ENCODE peak calls at places on chromosomes 1 and 21, in eight cellular contexts. R is aorta, E is lower leg skin, A is ascending aorta, Q is bronchial epithelial cell, L is GM12865, P is heart left ventricle, G is adipocyte. K is an unnamed sample.

GRCh38 chr1:28437260-28437923 is 67.9 kb downstream of the PHACTR4 start:
- DNase-seq in R (peak), E (no peak), A (peak), Q (peak), L (no peak), P (peak), G (peak), K (peak)

GRCh38 chr1:114338491-114338890 is 172.5 kb downstream of the TRIM33 start:
- DNase-seq in R (no peak), E (no peak), A (no peak), Q (no peak), L (no peak), P (no peak), G (no peak), K (no peak)

GRCh38 chr1:225427249-225428065 is at the start of gene LBR:
- DNase-seq in R (no peak), E (peak), A (peak), Q (no peak), L (peak), P (no peak), G (peak), K (no peak)

GRCh38 chr1:156104065-156104810 is 10.3 kb upstream of the LMNA start:
- DNase-seq in R (peak), E (peak), A (peak), Q (peak), L (peak), P (peak), G (peak), K (peak)

GRCh38 chr1:185360714-185361113 is 43.7 kb upstream of the IVNS1ABP start:
- DNase-seq in R (no peak), E (no peak), A (no peak), Q (peak), L (no peak), P (no peak), G (no peak), K (no peak)

GRCh38 chr1:40861227-40862003 is 748 bp downstream of the CITED4 start:
- DNase-seq in R (peak), E (no peak), A (no peak), Q (no peak), L (no peak), P (peak), G (peak), K (no peak)

GRCh38 chr1:54244655-54245054 is 44.7 kb downstream of the MRPL37 start:
- DNase-seq in R (no peak), E (no peak), A (no peak), Q (no peak), L (no peak), P (no peak), G (no peak), K (no peak)

GRCh38 chr1:184078564-184079107 is 27.1 kb downstream of the TSEN15 start:
- DNase-seq in R (no peak), E (no peak), A (no peak), Q (no peak), L (no peak), P (no peak), G (peak), K (no peak)

GRCh38 chr1:39615086-39615662 is 24.3 kb downstream of the HEYL start:
- DNase-seq in R (no peak), E (no peak), A (no peak), Q (no peak), L (no peak), P (no peak), G (no peak), K (no peak)

GRCh38 chr1:223019236-223019635 is 123.8 kb downstream of the TLR5 start:
- DNase-seq in R (no peak), E (no peak), A (no peak), Q (no peak), L (no peak), P (no peak), G (no peak), K (no peak)

GRCh38 chr1:23772049-23772853 is 6.0 kb upstream of the PITHD1 start:
- DNase-seq in R (peak), E (peak), A (peak), Q (peak), L (peak), P (peak), G (peak), K (no peak)

GRCh38 chr1:224435318-224435763 is 744 bp upstream of the WDR26 start:
- DNase-seq in R (no peak), E (no peak), A (peak), Q (peak), L (peak), P (no peak), G (peak), K (peak)

GRCh38 chr1:155121249-155121648 is 6.4 kb upstream of the EFNA1 start:
- DNase-seq in R (no peak), E (no peak), A (no peak), Q (no peak), L (no peak), P (no peak), G (no peak), K (no peak)

GRCh38 chr1:16440480-16441311 is at the start of gene NECAP2:
- DNase-seq in R (peak), E (peak), A (peak), Q (peak), L (peak), P (peak), G (peak), K (peak)

GRCh38 chr1:155011004-155011416 is 8.4 kb downstream of the ZBTB7B start:
- DNase-seq in R (no peak), E (no peak), A (no peak), Q (no peak), L (no peak), P (peak), G (no peak), K (no peak)

GRCh38 chr1:89363196-89363595 is 663 bp upstream of the GBP6 start:
- DNase-seq in R (no peak), E (no peak), A (no peak), Q (peak), L (peak), P (no peak), G (peak), K (no peak)

GRCh38 chr1:211812584-211812983 is 18.0 kb downstream of the LPGAT1 start:
- DNase-seq in R (no peak), E (no peak), A (no peak), Q (no peak), L (no peak), P (no peak), G (no peak), K (no peak)

GRCh38 chr1:44677201-44677520 is 2.6 kb downstream of the ARMH1 start:
- DNase-seq in R (no peak), E (no peak), A (no peak), Q (peak), L (peak), P (no peak), G (peak), K (no peak)

GRCh38 chr1:158200509-158200908 is 19.8 kb downstream of the CD1D start:
- DNase-seq in R (no peak), E (no peak), A (no peak), Q (no peak), L (no peak), P (no peak), G (no peak), K (no peak)

GRCh38 chr1:158199840-158200239 is 19.1 kb downstream of the CD1D start:
- DNase-seq in R (no peak), E (no peak), A (no peak), Q (peak), L (no peak), P (no peak), G (no peak), K (no peak)

GRCh38 chr1:158204458-158204827 is 23.7 kb downstream of the CD1D start:
- DNase-seq in R (no peak), E (no peak), A (no peak), Q (no peak), L (no peak), P (no peak), G (no peak), K (no peak)

GRCh38 chr1:158208717-158209116 is 28.0 kb downstream of the CD1D start:
- DNase-seq in R (no peak), E (no peak), A (no peak), Q (no peak), L (no peak), P (no peak), G (no peak), K (no peak)

GRCh38 chr1:158203693-158204457 is 23.2 kb downstream of the CD1D start:
- DNase-seq in R (no peak), E (no peak), A (no peak), Q (peak), L (peak), P (no peak), G (peak), K (peak)
- H3K4me3 ChIP-seq in R (no peak), E (no peak), A (no peak), Q (no peak), L (no peak), P (no peak), G (no peak), K (no peak)

GRCh38 chr21:41315726-41316125 is 875 bp upstream of the FAM3B start:
- DNase-seq in R (no peak), E (no peak), A (no peak), Q (no peak), L (no peak), P (no peak), G (no peak), K (no peak)

GRCh38 chr21:41318218-41318617 is 1.6 kb downstream of the FAM3B start:
- DNase-seq in R (no peak), E (no peak), A (no peak), Q (no peak), L (no peak), P (no peak), G (no peak), K (no peak)

GRCh38 chr21:41316641-41317392 is at the start of gene FAM3B:
- DNase-seq in R (no peak), E (no peak), A (no peak), Q (no peak), L (no peak), P (no peak), G (no peak), K (no peak)

GRCh38 chr21:41316200-41316599 is 401 bp upstream of the FAM3B start:
- DNase-seq in R (no peak), E (no peak), A (no peak), Q (no peak), L (no peak), P (no peak), G (no peak), K (no peak)

DNA sequence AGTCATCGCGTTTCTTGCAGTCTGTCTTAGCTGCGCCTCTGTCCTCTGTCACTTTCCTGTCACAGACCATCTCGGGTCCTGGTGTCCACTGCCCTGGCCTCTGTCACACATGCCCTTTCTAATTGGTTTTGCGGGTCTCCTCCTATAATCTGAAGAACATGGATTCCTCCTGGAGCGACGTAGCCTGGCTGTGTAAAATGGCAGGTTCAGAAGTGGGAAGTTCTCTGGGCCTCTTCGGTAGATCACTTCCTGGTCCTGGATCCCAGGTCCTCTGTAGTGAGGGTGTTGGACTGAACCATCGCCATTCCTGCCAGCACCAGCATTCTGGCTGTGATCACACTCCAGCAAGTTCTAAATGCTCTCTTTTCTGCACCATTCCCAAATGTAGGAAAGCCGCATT is 857 bp downstream of the FAM3B start:
- DNase-seq in R (no peak), E (no peak), A (no peak), Q (no peak), L (no peak), P (no peak), G (no peak), K (no peak)
- H3K4me3 ChIP-seq in R (no peak), E (no peak), A (no peak), Q (no peak), L (no peak), P (no peak), G (no peak), K (no peak)

GRCh38 chr1:8023287-8023994 is 2.7 kb downstream of the ERRFI1 start:
- DNase-seq in R (no peak), E (no peak), A (peak), Q (no peak), L (no peak), P (no peak), G (peak), K (no peak)

GRCh38 chr1:8024329-8024728 is 1.8 kb downstream of the ERRFI1 start:
- DNase-seq in R (no peak), E (no peak), A (no peak), Q (no peak), L (no peak), P (no peak), G (peak), K (no peak)

GRCh38 chr1:8021676-8022266 is 4.3 kb downstream of the ERRFI1 start:
- DNase-seq in R (no peak), E (no peak), A (no peak), Q (no peak), L (no peak), P (no peak), G (peak), K (no peak)

GRCh38 chr1:8023995-8024313 is 2.2 kb downstream of the ERRFI1 start:
- DNase-seq in R (no peak), E (no peak), A (no peak), Q (no peak), L (no peak), P (no peak), G (no peak), K (no peak)

DNA sequence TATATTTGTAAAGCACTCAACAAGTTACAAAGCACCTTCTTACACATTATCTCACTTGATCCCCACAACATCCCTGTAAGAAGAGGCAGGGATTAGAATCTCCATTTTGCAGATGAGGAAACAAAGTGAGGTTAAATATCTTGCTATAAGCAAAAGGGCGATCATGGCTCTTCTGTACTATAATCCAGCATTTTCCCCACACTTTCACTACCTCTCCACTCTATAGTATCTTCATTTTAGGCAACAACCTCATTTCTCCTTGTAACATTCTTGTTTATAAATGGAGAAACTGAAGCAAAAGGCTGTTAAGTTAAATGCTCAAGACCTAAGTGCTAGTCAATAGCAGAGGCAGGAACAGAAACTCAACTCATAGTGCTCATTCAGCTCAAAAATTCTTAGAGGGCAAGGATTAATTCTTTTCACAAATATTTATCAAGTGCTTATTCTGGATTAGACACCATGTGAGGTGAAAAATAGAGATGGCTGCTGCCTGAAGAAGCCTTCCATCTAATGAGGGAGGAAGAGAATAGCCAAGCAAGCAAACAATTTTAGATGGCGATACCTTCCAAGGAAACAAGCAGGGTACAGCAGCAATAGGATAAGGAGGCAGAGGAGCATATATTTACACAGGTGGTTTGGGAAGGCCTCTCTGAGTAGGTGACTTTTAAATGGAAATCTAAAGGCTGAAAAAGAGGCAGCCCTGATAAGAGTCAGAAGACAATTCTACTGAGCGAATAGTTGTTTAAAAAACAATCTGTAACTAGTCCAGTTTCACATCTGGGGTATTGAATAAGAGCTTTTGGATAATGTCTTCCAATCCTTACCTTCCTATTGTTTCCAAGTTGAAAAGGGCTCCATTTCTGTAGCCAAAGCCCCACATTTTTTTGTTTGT is 3.5 kb downstream of the ERRFI1 start:
- DNase-seq in R (no peak), E (no peak), A (no peak), Q (no peak), L (no peak), P (no peak), G (peak), K (no peak)
- H3K4me3 ChIP-seq in R (no peak), E (no peak), A (peak), Q (peak), L (no peak), P (no peak), G (peak), K (no peak)

GRCh38 chr1:93810316-93810715 is 68.7 kb downstream of the DNTTIP2 start:
- DNase-seq in R (no peak), E (no peak), A (no peak), Q (no peak), L (no peak), P (no peak), G (no peak), K (peak)

GRCh38 chr1:93801471-93801870 is 77.5 kb downstream of the DNTTIP2 start:
- DNase-seq in R (no peak), E (no peak), A (no peak), Q (no peak), L (no peak), P (no peak), G (no peak), K (no peak)

GRCh38 chr1:93805027-93805426 is 74.0 kb downstream of the DNTTIP2 start:
- DNase-seq in R (no peak), E (no peak), A (no peak), Q (peak), L (no peak), P (no peak), G (peak), K (no peak)

GRCh38 chr1:93807301-93807930 is 71.6 kb downstream of the DNTTIP2 start:
- DNase-seq in R (no peak), E (no peak), A (no peak), Q (no peak), L (no peak), P (no peak), G (no peak), K (no peak)

DNA sequence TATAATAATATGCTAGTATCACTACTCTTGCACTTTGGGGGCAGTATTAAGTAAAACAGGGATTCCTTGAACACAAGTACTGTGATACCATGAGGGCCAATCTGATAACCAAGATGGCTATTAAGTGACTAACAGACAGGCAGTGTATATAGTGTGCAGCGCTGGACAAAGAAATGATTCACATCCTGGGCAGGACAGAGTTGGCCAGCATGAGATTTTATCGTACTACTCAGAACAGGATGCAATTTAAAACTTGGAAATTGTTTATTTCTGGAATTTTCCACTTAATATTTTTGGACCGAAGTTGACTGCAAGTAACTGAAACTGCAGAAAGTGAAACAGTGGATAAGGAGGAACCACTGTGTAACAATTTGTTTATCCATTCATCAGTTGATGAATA is 74.6 kb downstream of the DNTTIP2 start:
- DNase-seq in R (no peak), E (no peak), A (no peak), Q (peak), L (no peak), P (peak), G (peak), K (peak)
- H3K4me3 ChIP-seq in R (no peak), E (no peak), A (no peak), Q (no peak), L (no peak), P (no peak), G (peak), K (no peak)

GRCh38 chr1:229436178-229436577 is 2.3 kb upstream of the ACTA1 start:
- DNase-seq in R (no peak), E (no peak), A (no peak), Q (no peak), L (no peak), P (no peak), G (no peak), K (no peak)

GRCh38 chr1:229437443-229437842 is 3.5 kb upstream of the ACTA1 start:
- DNase-seq in R (no peak), E (no peak), A (no peak), Q (no peak), L (no peak), P (no peak), G (no peak), K (no peak)

GRCh38 chr1:229445828-229446227 is 11.9 kb upstream of the ACTA1 start:
- DNase-seq in R (no peak), E (no peak), A (no peak), Q (no peak), L (no peak), P (no peak), G (no peak), K (no peak)

GRCh38 chr1:229438021-229438420 is 4.1 kb upstream of the ACTA1 start:
- DNase-seq in R (no peak), E (no peak), A (no peak), Q (no peak), L (no peak), P (no peak), G (no peak), K (no peak)

GRCh38 chr1:229440821-229441537 is 7.1 kb upstream of the ACTA1 start:
- DNase-seq in R (no peak), E (no peak), A (no peak), Q (peak), L (peak), P (peak), G (peak), K (peak)
- H3K4me3 ChIP-seq in R (no peak), E (no peak), A (no peak), Q (no peak), L (no peak), P (no peak), G (no peak), K (no peak)

DNA sequence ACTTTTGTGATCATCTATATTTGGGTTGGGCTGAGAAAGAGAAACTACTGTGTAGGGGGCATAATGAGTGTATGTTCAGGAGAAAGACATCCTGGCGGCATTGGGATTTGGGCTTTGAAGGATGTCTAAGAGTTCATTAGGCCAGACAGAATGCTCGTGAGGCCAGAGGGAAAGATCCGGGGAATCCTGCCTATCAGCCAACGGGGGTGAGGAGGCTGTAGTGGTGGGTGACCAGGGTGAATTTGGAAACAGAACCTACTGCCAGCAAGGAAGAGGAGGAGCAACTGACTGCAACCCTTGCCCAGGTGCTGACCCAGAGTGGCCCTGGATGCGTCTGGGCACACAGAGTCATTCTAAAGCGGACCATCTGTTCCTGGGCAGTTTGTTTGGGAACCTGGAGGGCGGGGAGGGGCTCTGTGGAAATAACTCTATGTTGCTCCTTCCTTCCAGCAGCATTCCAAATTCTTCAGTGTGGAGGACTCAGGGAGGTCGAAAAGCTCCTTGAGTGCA is 56.9 kb upstream of the ECE1 start:
- DNase-seq in R (no peak), E (no peak), A (no peak), Q (no peak), L (no peak), P (no peak), G (no peak), K (no peak)
- H3K4me3 ChIP-seq in R (no peak), E (no peak), A (no peak), Q (no peak), L (no peak), P (no peak), G (no peak), K (no peak)

GRCh38 chr21:46185717-46186116 is 1.5 kb upstream of the SPATC1L start:
- DNase-seq in R (peak), E (no peak), A (no peak), Q (no peak), L (no peak), P (no peak), G (no peak), K (no peak)
- H3K4me3 ChIP-seq in R (no peak), E (no peak), A (no peak), Q (no peak), L (no peak), P (no peak), G (no peak), K (no peak)